ENCODE peak calls at places on chromosomes 16 and 17, in nine cellular contexts. Z, C, N, D, A, O, B, W and I are unnamed samples.

GRCh38 chr16:85261657-85262557 is 149.6 kb upstream of the CIBAR2 start:
- DNase-seq in O (no peak), Z (no peak), D (no peak), B (no peak), N (no peak), C (no peak), A (no peak), W (no peak), I (no peak)

GRCh38 chr17:66667491-66668030 is 167.4 kb upstream of the CACNG5 start:
- DNase-seq in D (no peak), Z (no peak), B (peak), C (no peak), N (peak), O (no peak), A (no peak), W (peak), I (no peak)

GRCh38 chr17:32516450-32516849 is 29.7 kb downstream of the CDK5R1 start:
- DNase-seq in N (no peak), B (no peak), D (no peak), A (no peak), W (no peak), Z (peak), C (no peak), O (no peak), I (no peak)

GRCh38 chr17:8320990-8321389 is 10.9 kb downstream of the ARHGEF15 start:
- DNase-seq in B (no peak), N (no peak), W (no peak), Z (no peak), D (no peak), O (no peak), A (no peak), C (no peak), I (no peak)

GRCh38 chr16:87374313-87374712 is 9.3 kb downstream of the FBXO31 start:
- DNase-seq in N (no peak), C (no peak), B (no peak), D (no peak), Z (no peak), W (no peak), O (no peak), A (no peak), I (no peak)

GRCh38 chr17:16975744-16976625 is 4.1 kb upstream of the TNFRSF13B start:
- DNase-seq in N (no peak), A (no peak), C (no peak), Z (no peak), O (peak), D (no peak), B (no peak), W (no peak), I (no peak)

GRCh38 chr17:19744922-19745757 is 3.0 kb downstream of the ALDH3A1 start:
- DNase-seq in Z (peak), W (peak), B (peak), C (no peak), D (peak), A (peak), O (peak), N (peak), I (no peak)

GRCh38 chr17:53626286-53626685 is 196.4 kb upstream of the KIF2B start:
- DNase-seq in Z (no peak), C (peak), A (no peak), O (no peak), W (no peak), D (no peak), B (no peak), N (no peak), I (no peak)

GRCh38 chr17:20171741-20172377 is 162.7 kb downstream of the SPECC1 start:
- DNase-seq in Z (no peak), A (no peak), C (no peak), W (no peak), N (no peak), O (no peak), D (no peak), B (no peak), I (no peak)

GRCh38 chr17:45132569-45133463 is 501 bp upstream of the PLCD3 start:
- DNase-seq in W (peak), Z (peak), C (peak), B (peak), D (peak), A (peak), N (peak), O (peak), I (no peak)

GRCh38 chr17:75250009-75250471 is 11.4 kb downstream of the GGA3 start:
- DNase-seq in D (no peak), B (peak), Z (no peak), C (peak), O (peak), A (no peak), N (peak), W (peak), I (no peak)

GRCh38 chr17:50686494-50687199 is 21.1 kb downstream of the ANKRD40 start:
- DNase-seq in D (no peak), B (no peak), A (no peak), O (no peak), N (no peak), C (peak), Z (no peak), W (no peak), I (no peak)

GRCh38 chr16:57538235-57538711 is 1.9 kb upstream of the CCDC102A start:
- DNase-seq in A (no peak), Z (no peak), W (no peak), D (no peak), O (peak), N (no peak), C (no peak), B (no peak), I (no peak)

GRCh38 chr16:56125922-56126321 is 65.4 kb upstream of the GNAO1 start:
- DNase-seq in D (no peak), A (no peak), O (no peak), W (no peak), B (no peak), C (no peak), Z (no peak), N (no peak), I (no peak)

GRCh38 chr17:52105601-52106000 is 52.9 kb downstream of the CA10 start:
- DNase-seq in B (no peak), N (no peak), O (no peak), D (no peak), C (no peak), Z (no peak), W (no peak), A (no peak), I (no peak)

GRCh38 chr16:13480801-13481200 is 439.2 kb upstream of the ERCC4 start:
- DNase-seq in B (no peak), C (no peak), A (no peak), D (no peak), O (no peak), Z (no peak), W (no peak), N (no peak), I (no peak)

GRCh38 chr17:40472733-40473452 is 28.5 kb downstream of the TNS4 start:
- DNase-seq in Z (no peak), O (no peak), W (no peak), B (no peak), N (no peak), D (no peak), A (no peak), C (no peak), I (no peak)

GRCh38 chr17:72659811-72660210 is 432.7 kb downstream of the SLC39A11 start:
- DNase-seq in A (no peak), D (no peak), B (no peak), Z (no peak), O (no peak), W (no peak), C (no peak), N (no peak), I (no peak)

GRCh38 chr17:55053855-55054254 is 85.3 kb downstream of the STXBP4 start:
- DNase-seq in W (no peak), O (no peak), C (no peak), D (no peak), Z (no peak), N (no peak), B (no peak), A (no peak), I (no peak)

GRCh38 chr17:77916771-77917481 is 41.6 kb upstream of the TNRC6C start:
- DNase-seq in N (no peak), B (no peak), C (no peak), A (no peak), W (no peak), O (peak), D (peak), Z (no peak), I (no peak)

GRCh38 chr16:2971985-2972784 is 3.0 kb downstream of the PAQR4 start:
- DNase-seq in C (no peak), N (no peak), D (no peak), B (no peak), A (no peak), O (no peak), W (no peak), Z (no peak), I (no peak)

GRCh38 chr17:41769985-41770384 is 16.5 kb downstream of the JUP start:
- DNase-seq in Z (no peak), B (no peak), W (no peak), D (no peak), N (no peak), O (no peak), A (no peak), C (no peak), I (no peak)

GRCh38 chr17:29143894-29144293 is 36.3 kb downstream of the MYO18A start:
- DNase-seq in W (no peak), C (no peak), A (no peak), B (no peak), Z (no peak), N (no peak), D (no peak), O (no peak), I (no peak)

GRCh38 chr16:77273815-77274214 is 74.6 kb downstream of the SYCE1L start:
- DNase-seq in A (no peak), O (no peak), C (no peak), N (no peak), D (no peak), W (no peak), Z (no peak), B (no peak), I (no peak)

GRCh38 chr17:55830699-55831098 is 79.8 kb downstream of the PCTP start:
- DNase-seq in O (no peak), B (no peak), A (no peak), W (no peak), Z (no peak), N (no peak), C (no peak), D (no peak), I (no peak)